ENCODE peak calls at places on chromosomes 7 and 10, in eight cellular contexts. X, L, T, Y, W, H, V and B are unnamed samples.

GRCh38 chr7:113099284-113099919 is 12.8 kb upstream of the GPR85 start:
- DNase-seq in X (no peak), L (no peak), T (peak; percentile 94), Y (no peak), W (no peak), H (no peak), V (no peak), B (peak; percentile 92)

GRCh38 chr10:68223535-68224165 is 8.3 kb downstream of the ATOH7 start:
- DNase-seq in X (peak; percentile 16), L (peak; percentile 38), T (no peak), Y (no peak), W (no peak), H (peak; percentile 33), V (no peak), B (no peak)

GRCh38 chr10:100831742-100832141 is 81.0 kb upstream of the SLF2 start:
- DNase-seq in X (no peak), L (no peak), T (no peak), Y (no peak), W (no peak), H (no peak), V (no peak), B (no peak)

GRCh38 chr10:60291354-60291930 is 98.2 kb downstream of the ANK3 start:
- DNase-seq in X (no peak), L (no peak), T (peak; percentile 27), Y (no peak), W (no peak), H (no peak), V (peak; percentile 47), B (no peak)

GRCh38 chr10:78924319-78925003 is 144.3 kb upstream of the ZMIZ1 start:
- DNase-seq in X (no peak), L (no peak), T (no peak), Y (no peak), W (no peak), H (no peak), V (no peak), B (no peak)

GRCh38 chr7:3738964-3739363 is 437.9 kb downstream of the SDK1 start:
- DNase-seq in X (no peak), L (no peak), T (no peak), Y (no peak), W (no peak), H (no peak), V (peak; percentile 8), B (no peak)

GRCh38 chr10:20709708-20710107 is 187.4 kb downstream of the NEBL start:
- DNase-seq in X (no peak), L (no peak), T (no peak), Y (no peak), W (no peak), H (no peak), V (no peak), B (no peak)

GRCh38 chr7:4434306-4434705 is 247.8 kb upstream of the FOXK1 start:
- DNase-seq in X (no peak), L (no peak), T (no peak), Y (no peak), W (no peak), H (no peak), V (no peak), B (no peak)

GRCh38 chr7:30200591-30200990 is 65.8 kb downstream of the MTURN start:
- DNase-seq in X (no peak), L (no peak), T (no peak), Y (no peak), W (no peak), H (no peak), V (no peak), B (no peak)

GRCh38 chr10:75827591-75827990 is 396.2 kb downstream of the LRMDA start:
- DNase-seq in X (no peak), L (no peak), T (no peak), Y (no peak), W (no peak), H (no peak), V (no peak), B (no peak)

GRCh38 chr7:66557214-66558200 is 71.2 kb upstream of the KCTD7 start:
- DNase-seq in X (peak; percentile 74), L (peak; percentile 45), T (peak; percentile 52), Y (peak; percentile 78), W (peak; percentile 52), H (peak; percentile 85), V (peak; percentile 30), B (peak; percentile 10)

DNA sequence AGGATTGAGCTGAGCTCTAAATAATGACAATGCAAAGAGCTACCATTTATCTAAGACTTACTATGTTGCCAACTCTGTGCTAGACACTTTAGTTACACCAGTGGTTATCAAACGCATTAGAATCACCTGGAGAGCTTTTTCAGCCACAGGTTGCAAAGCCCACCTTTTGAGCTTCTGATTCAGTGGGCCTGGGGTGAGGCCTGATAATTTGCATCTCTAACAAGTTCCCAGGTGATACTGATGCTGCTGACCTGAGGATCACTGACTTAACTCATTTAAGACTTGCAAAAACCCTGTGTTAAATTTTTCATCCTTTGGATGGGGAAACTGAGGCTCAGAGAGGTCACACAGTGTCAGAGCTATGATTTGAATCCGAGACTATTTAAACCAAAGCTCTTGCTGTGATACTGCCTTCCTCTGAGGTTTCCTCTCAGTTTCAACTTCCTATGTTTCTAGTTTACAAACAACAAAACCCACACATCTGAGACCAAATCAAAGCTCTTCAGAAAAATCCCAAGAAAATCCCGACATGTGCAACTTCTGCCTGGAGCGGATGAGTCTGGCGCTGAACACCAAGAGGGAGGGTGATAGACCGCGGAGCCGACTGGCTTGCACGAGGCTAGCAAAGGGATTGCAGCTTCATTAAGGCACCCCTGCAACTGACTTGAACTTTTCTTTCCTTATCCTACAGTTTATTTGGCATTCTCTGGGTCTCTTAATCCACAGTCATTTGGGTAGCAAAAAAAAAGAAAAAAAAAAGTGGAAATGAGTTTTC is 124.9 kb downstream of the CYP26A1 start:
- DNase-seq in X (no peak), L (no peak), T (peak; percentile 11), Y (no peak), W (no peak), H (peak; percentile 34), V (no peak), B (peak; percentile 7)
- H3K4me3 ChIP-seq in X (no peak overlapping the region), L (peak overlapping the region; percentile 37), T (no peak overlapping the region), Y (peak overlapping the region; percentile 50), W (no peak overlapping the region), H (no peak overlapping the region), V (peak overlapping the region; percentile 27), B (no peak overlapping the region)

GRCh38 chr7:21253740-21254687 is 173.9 kb upstream of the SP4 start:
- DNase-seq in X (peak; percentile 66), L (peak; percentile 50), T (peak; percentile 69), Y (peak; percentile 51), W (no peak), H (peak; percentile 84), V (peak; percentile 54), B (peak; percentile 65)

GRCh38 chr7:21256310-21256877 is 171.5 kb upstream of the SP4 start:
- DNase-seq in X (peak; percentile 44), L (peak; percentile 53), T (peak; percentile 59), Y (no peak), W (no peak), H (peak; percentile 68), V (peak; percentile 57), B (peak; percentile 49)

GRCh38 chr7:21251166-21251806 is 176.6 kb upstream of the SP4 start:
- DNase-seq in X (no peak), L (no peak), T (no peak), Y (no peak), W (no peak), H (peak; percentile 62), V (no peak), B (no peak)
- TF ChIP-seq CTCF in X (no peak), L (no peak), T (no peak), Y (no peak), W (no peak), H (no peak), V (no peak), B (no peak)

DNA sequence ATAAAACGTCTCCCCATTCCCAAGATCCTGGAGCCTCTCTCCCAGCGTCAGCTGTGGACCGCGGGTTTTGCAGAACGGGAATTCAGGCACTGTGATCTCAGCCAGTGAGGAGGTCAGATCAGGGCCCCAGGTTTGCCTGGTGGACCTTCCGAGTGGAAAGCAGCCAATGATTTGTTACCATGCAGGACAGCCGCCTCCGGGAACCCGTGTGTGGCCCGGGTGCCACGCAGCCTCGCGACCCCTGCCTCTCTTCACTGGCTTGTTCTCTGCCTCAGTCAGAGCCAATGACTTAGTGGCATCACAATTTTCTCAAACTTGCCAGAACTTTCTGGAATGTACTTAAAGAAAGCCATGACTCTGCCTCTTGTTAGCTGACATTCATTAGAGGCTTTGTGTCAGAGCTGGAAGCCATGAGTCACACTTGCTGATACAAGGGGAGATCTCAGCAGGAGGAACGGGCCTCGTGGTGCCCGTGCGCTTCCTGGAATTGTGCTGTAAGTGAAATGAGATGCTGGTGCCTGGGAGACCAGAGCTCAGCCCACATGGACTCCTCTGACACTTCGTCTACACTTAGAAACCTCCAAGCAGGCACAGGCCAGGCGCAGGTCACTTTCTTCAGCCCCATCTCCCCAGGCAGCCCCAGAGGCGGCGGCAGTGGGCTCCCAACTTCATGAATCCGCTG is 246.0 kb downstream of the KLF6 start:
- DNase-seq in X (peak; percentile 57), L (peak; percentile 50), T (peak; percentile 93), Y (no peak), W (no peak), H (no peak), V (peak; percentile 98), B (peak; percentile 94)
- H3K4me3 ChIP-seq in X (no peak overlapping the region), L (no peak overlapping the region), T (no peak overlapping the region), Y (no peak overlapping the region), W (no peak overlapping the region), H (no peak overlapping the region), V (no peak overlapping the region), B (no peak overlapping the region)

GRCh38 chr7:67788689-67789088 is 792.1 kb downstream of the TYW1 start:
- DNase-seq in X (peak; percentile 6), L (peak; percentile 11), T (no peak), Y (no peak), W (no peak), H (no peak), V (no peak), B (no peak)
- TF ChIP-seq CTCF in X (peak; percentile 35), L (peak; percentile 47), T (no peak), Y (peak; percentile 46), W (no peak), H (no peak), V (no peak), B (no peak)